ENCODE peak calls at places on chromosomes 11 and 22, in seven cellular contexts. W is stomach, E is esophagus muscularis mucosa, Q is Peyer's patch, G is GM12892, C is A549, H is uterus. B is an unnamed sample.

GRCh38 chr22:35630387-35630793 is 13.3 kb upstream of the MB start:
- DNase-seq in W (no peak), E (no peak), Q (no peak), G (no peak), C (peak; percentile 66), H (no peak), B (no peak)

GRCh38 chr11:99351620-99352019 is 330.9 kb downstream of the CNTN5 start:
- DNase-seq in W (no peak), E (no peak), Q (no peak), G (no peak), C (no peak), H (no peak), B (no peak)

GRCh38 chr11:120221115-120221752 is 10.4 kb downstream of the OAF start:
- DNase-seq in W (peak; percentile 75), E (no peak), Q (peak; percentile 73), G (no peak), C (no peak), H (no peak), B (no peak)

GRCh38 chr22:39240841-39241631 is 3.7 kb downstream of the PDGFB start:
- DNase-seq in W (peak; percentile 71), E (no peak), Q (peak; percentile 82), G (no peak), C (peak; percentile 61), H (no peak), B (peak; percentile 36)

GRCh38 chr22:40533712-40534378 is 102.7 kb downstream of the MRTFA start:
- DNase-seq in W (no peak), E (no peak), Q (peak; percentile 63), G (peak; percentile 36), C (peak; percentile 70), H (no peak), B (peak; percentile 29)

GRCh38 chr22:40407831-40408717 is 37.7 kb downstream of the SGSM3 start:
- DNase-seq in W (no peak), E (no peak), Q (no peak), G (no peak), C (no peak), H (no peak), B (no peak)

GRCh38 chr11:130318031-130318673 is 3.4 kb upstream of the ZBTB44 start:
- DNase-seq in W (no peak), E (no peak), Q (no peak), G (no peak), C (no peak), H (no peak), B (no peak)

GRCh38 chr11:76701701-76702100 is 31.2 kb upstream of the LRRC32 start:
- DNase-seq in W (no peak), E (no peak), Q (no peak), G (no peak), C (no peak), H (peak; percentile 47), B (no peak)

GRCh38 chr11:13210424-13210823 is 67.2 kb upstream of the BMAL1 start:
- DNase-seq in W (peak; percentile 73), E (no peak), Q (peak; percentile 82), G (no peak), C (peak; percentile 88), H (peak; percentile 44), B (peak; percentile 42)

GRCh38 chr11:3164138-3164539 is 971 bp downstream of the OSBPL5 start:
- DNase-seq in W (no peak), E (no peak), Q (no peak), G (no peak), C (no peak), H (peak; percentile 32), B (peak; percentile 10)

GRCh38 chr11:110000045-110000502 is 93.1 kb upstream of the ZC3H12C start:
- DNase-seq in W (no peak), E (no peak), Q (no peak), G (peak; percentile 18), C (peak; percentile 65), H (no peak), B (no peak)

GRCh38 chr11:74154621-74155281 is 16.1 kb downstream of the C2CD3 start:
- DNase-seq in W (no peak), E (no peak), Q (no peak), G (no peak), C (peak; percentile 42), H (no peak), B (no peak)

GRCh38 chr11:68704887-68705286 is 20.5 kb downstream of the GAL start:
- DNase-seq in W (no peak), E (no peak), Q (no peak), G (no peak), C (no peak), H (no peak), B (no peak)

GRCh38 chr22:24129980-24130379 is 51.3 kb upstream of the SUSD2 start:
- DNase-seq in W (no peak), E (no peak), Q (no peak), G (no peak), C (no peak), H (no peak), B (no peak)

GRCh38 chr22:40088818-40089217 is 88.9 kb upstream of the TNRC6B start:
- DNase-seq in W (no peak), E (no peak), Q (no peak), G (no peak), C (no peak), H (no peak), B (no peak)

GRCh38 chr11:85961930-85962363 is 106.8 kb downstream of the CCDC83 start:
- DNase-seq in W (no peak), E (no peak), Q (no peak), G (no peak), C (no peak), H (no peak), B (no peak)

GRCh38 chr22:40588726-40589125 is 47.8 kb downstream of the MRTFA start:
- DNase-seq in W (no peak), E (no peak), Q (no peak), G (no peak), C (peak; percentile 38), H (no peak), B (no peak)

GRCh38 chr22:29726512-29727247 is 6.9 kb downstream of the CABP7 start:
- DNase-seq in W (no peak), E (no peak), Q (no peak), G (no peak), C (no peak), H (no peak), B (no peak)

DNA sequence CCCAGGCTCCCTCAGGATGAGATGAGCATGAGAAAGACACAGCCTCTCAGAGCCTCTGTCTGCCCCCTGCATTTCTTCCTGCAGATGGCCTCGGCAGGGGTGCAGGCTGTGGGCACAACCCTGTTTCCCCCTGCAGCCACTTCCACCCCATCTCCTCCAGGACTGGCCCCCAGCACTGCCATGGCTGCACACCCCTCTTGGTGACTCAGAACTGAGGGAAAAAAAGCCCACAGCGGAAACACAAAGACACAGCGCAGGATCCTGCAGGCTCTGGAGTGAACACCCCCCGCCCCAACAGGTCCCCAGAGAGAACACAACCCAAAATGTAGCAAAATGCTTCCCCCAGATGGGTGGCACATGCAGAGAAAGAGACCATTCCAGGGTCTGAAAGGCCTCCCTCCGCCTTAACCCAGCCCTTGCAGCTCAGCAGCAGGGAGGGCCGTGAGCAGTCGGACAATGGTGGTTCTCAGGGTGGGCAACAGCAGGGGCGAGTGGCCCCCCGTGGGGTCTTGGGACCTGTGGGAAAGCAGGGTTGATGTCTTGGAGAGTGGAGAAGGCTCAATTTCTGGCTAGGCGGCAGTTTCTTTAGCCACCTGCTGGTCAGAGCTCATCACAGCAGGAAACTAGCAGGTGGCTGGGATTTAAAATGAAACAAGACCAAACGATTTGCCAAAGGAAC is 8.0 kb downstream of the TUBGCP6 start:
- DNase-seq in W (no peak), E (no peak), Q (no peak), G (no peak), C (peak; percentile 36), H (no peak), B (no peak)
- TF ChIP-seq POLR2A in W (no peak), E (no peak), Q (no peak), G (no peak), C (no peak), H (no peak), B (no peak)

DNA sequence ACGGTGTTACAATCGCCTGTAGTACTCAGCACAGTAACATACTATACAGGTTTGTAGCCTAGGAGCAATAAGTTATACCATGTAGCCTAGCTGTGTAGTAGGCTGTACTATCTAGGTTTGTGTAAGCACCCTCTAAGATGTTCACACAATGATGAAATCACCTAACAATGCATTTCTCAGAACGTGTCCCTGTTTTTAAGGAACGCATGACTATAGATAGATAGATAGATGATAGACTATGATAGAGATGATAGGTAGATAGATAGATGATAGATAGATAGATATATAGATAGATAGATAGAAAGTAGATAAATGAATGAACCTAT is 203.9 kb downstream of the FAM76B start:
- DNase-seq in W (no peak), E (no peak), Q (no peak), G (no peak), C (no peak), H (no peak), B (no peak)
- TF ChIP-seq POLR2A in W (no peak), E (no peak), Q (no peak), G (no peak), C (no peak), H (no peak), B (no peak)

GRCh38 chr11:124891390-124891861 is 6.2 kb downstream of the ROBO4 start:
- DNase-seq in W (no peak), E (no peak), Q (no peak), G (no peak), C (no peak), H (no peak), B (peak; percentile 5)

GRCh38 chr11:124892750-124893454 is 4.8 kb downstream of the ROBO4 start:
- DNase-seq in W (no peak), E (no peak), Q (no peak), G (no peak), C (no peak), H (no peak), B (peak; percentile 32)

GRCh38 chr11:124893781-124894401 is 3.8 kb downstream of the ROBO4 start:
- DNase-seq in W (no peak), E (no peak), Q (no peak), G (no peak), C (no peak), H (no peak), B (no peak)

GRCh38 chr11:124890701-124891389 is 6.8 kb downstream of the ROBO4 start:
- DNase-seq in W (no peak), E (no peak), Q (no peak), G (no peak), C (no peak), H (no peak), B (peak; percentile 3)

GRCh38 chr11:124892131-124892530 is 5.5 kb downstream of the ROBO4 start:
- DNase-seq in W (no peak), E (no peak), Q (no peak), G (no peak), C (no peak), H (no peak), B (peak; percentile 4)
- TF ChIP-seq POLR2A in W (no peak), E (no peak), Q (no peak), G (no peak), C (no peak), H (no peak), B (no peak)

GRCh38 chr11:111766834-111767142 is 599 bp upstream of the PPP2R1B start:
- DNase-seq in W (no peak), E (no peak), Q (no peak), G (no peak), C (no peak), H (no peak), B (no peak)

GRCh38 chr11:111764621-111765020 is 1.6 kb downstream of the PPP2R1B start:
- DNase-seq in W (no peak), E (no peak), Q (no peak), G (no peak), C (no peak), H (no peak), B (no peak)

GRCh38 chr11:111762981-111763643 is 3.1 kb downstream of the PPP2R1B start:
- DNase-seq in W (no peak), E (no peak), Q (no peak), G (no peak), C (no peak), H (no peak), B (no peak)

GRCh38 chr11:111765984-111766833 is at the start of gene PPP2R1B:
- DNase-seq in W (peak; percentile 77), E (peak; percentile 98), Q (peak; percentile 85), G (peak; percentile 92), C (peak; percentile 62), H (peak; percentile 72), B (peak; percentile 57)

GRCh38 chr11:111765320-111765983 is 737 bp downstream of the PPP2R1B start:
- DNase-seq in W (no peak), E (no peak), Q (no peak), G (no peak), C (no peak), H (no peak), B (no peak)
- TF ChIP-seq POLR2A in W (no peak), E (no peak), Q (no peak), G (no peak), C (no peak), H (no peak), B (no peak)

B was measured in tibial nerve.